ENCODE peak calls at places on chromosome 19, in nine cellular contexts. Z is GM23338; N is bronchial epithelial cell; S is aorta; T is CD8-positive, alpha-beta memory T cell; V is tibial nerve; I is CD8-positive, alpha-beta T cell; W is ascending aorta; H is suprapubic skin. M is an unnamed sample.

GRCh38 chr19:27741236-27741635 is 1471.7 kb downstream of the UQCRFS1 start:
- DNase-seq in T (no peak), I (no peak), H (peak; percentile 14), S (no peak), N (no peak), V (no peak), Z (no peak), W (peak; percentile 45), M (no peak)

GRCh38 chr19:38451036-38451435 is 17.5 kb downstream of the RYR1 start:
- DNase-seq in V (no peak), H (no peak), N (no peak), T (no peak), W (no peak), I (no peak), S (no peak), Z (no peak), M (no peak)

GRCh38 chr19:7482584-7483439 is 6.0 kb downstream of the PEX11G start:
- DNase-seq in Z (peak; percentile 97), N (peak; percentile 55), W (no peak), I (no peak), V (peak; percentile 19), S (no peak), T (no peak), H (no peak), M (no peak)

GRCh38 chr19:54315956-54316355 is 3.0 kb upstream of the LILRA5 start:
- DNase-seq in H (no peak), V (no peak), S (no peak), I (no peak), T (no peak), Z (no peak), W (no peak), N (no peak), M (no peak)

GRCh38 chr19:38213469-38213868 is 10.6 kb downstream of the DPF1 start:
- DNase-seq in I (no peak), S (no peak), V (no peak), N (no peak), H (no peak), W (no peak), Z (no peak), T (no peak), M (no peak)

GRCh38 chr19:49818691-49819331 is 722 bp downstream of the MED25 start:
- DNase-seq in V (no peak), Z (no peak), N (no peak), W (no peak), H (no peak), I (no peak), T (no peak), S (no peak), M (no peak)

GRCh38 chr19:46791944-46792343 is 3.5 kb upstream of the SLC1A5 start:
- DNase-seq in H (no peak), S (no peak), W (no peak), Z (no peak), I (peak; percentile 16), N (no peak), T (peak; percentile 12), V (no peak), M (no peak)

GRCh38 chr19:13974073-13974472 is 21.8 kb downstream of the DCAF15 start:
- DNase-seq in Z (peak; percentile 98), S (no peak), I (peak; percentile 55), T (no peak), V (no peak), W (no peak), H (no peak), N (peak; percentile 93), M (no peak)

GRCh38 chr19:5693195-5694166 is 3.4 kb downstream of the RPL36 start:
- DNase-seq in I (no peak), T (no peak), N (no peak), W (no peak), H (no peak), S (no peak), Z (no peak), V (no peak), M (no peak)

GRCh38 chr19:51031880-51032225 is 2.9 kb downstream of the KLK12 start:
- DNase-seq in N (no peak), W (no peak), T (no peak), I (no peak), H (peak; percentile 52), S (no peak), V (no peak), Z (no peak), M (no peak)

DNA sequence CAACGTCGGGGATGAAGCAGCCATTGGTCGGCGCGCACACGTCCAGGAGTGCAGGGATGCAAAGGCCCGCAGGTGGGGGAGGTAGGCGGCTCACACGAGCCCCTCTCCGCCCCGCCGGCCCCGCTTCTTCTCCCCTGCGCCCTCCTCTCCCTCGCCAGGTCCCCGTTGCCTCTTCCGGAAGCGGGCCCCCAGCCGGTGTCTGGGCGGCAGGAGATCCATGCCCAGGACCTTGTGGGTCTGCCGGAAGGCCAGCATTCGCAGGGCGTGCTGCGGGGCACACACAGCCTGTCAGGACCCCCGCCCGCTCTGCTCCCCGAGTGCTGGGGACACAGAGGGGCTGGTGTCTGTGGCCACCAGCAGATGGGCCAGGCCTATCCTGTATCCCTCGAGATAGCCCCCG is 19.7 kb upstream of the MATK start:
- DNase-seq in T (no peak), I (no peak), N (no peak), H (no peak), S (no peak), W (no peak), Z (no peak), V (no peak), M (no peak)
- H3K27me3 ChIP-seq in T (no peaks in the 10 kb centered on the region), I (no peaks in the 10 kb centered on the region), N (peaks cover 5% of the 10 kb centered on the region), H (peaks cover 37% of the 10 kb centered on the region), S (peaks cover 2% of the 10 kb centered on the region), W (no peaks in the 10 kb centered on the region), Z (peaks cover 6% of the 10 kb centered on the region), V (no peaks in the 10 kb centered on the region), M (no peaks in the 10 kb centered on the region)

GRCh38 chr19:45342911-45343310 is 2.4 kb downstream of the KLC3 start:
- DNase-seq in Z (no peak), T (no peak), N (no peak), S (no peak), H (no peak), V (no peak), I (no peak), W (no peak), M (no peak)

GRCh38 chr19:45347570-45348366 is 7.2 kb downstream of the KLC3 start:
- DNase-seq in T (no peak), N (no peak), H (no peak), S (no peak), V (no peak), Z (no peak), I (no peak), W (no peak), M (no peak)

GRCh38 chr19:45346449-45346848 is 5.9 kb downstream of the KLC3 start:
- DNase-seq in W (no peak), I (no peak), Z (peak; percentile 80), V (no peak), T (no peak), S (no peak), N (no peak), H (no peak), M (no peak)

GRCh38 chr19:45345506-45345860 is 4.9 kb downstream of the KLC3 start:
- DNase-seq in Z (no peak), T (no peak), I (no peak), W (no peak), H (no peak), N (no peak), S (no peak), V (no peak), M (no peak)

GRCh38 chr19:45344621-45345505 is 4.3 kb downstream of the KLC3 start:
- DNase-seq in N (peak; percentile 51), W (no peak), H (no peak), Z (no peak), I (no peak), S (no peak), V (no peak), T (no peak), M (no peak)
- H3K27me3 ChIP-seq in N (no peaks in the 10 kb centered on the region), W (peaks cover 14% of the 10 kb centered on the region), H (peaks cover 37% of the 10 kb centered on the region), Z (peaks cover 23% of the 10 kb centered on the region), I (peaks cover 11% of the 10 kb centered on the region), S (peaks cover 2% of the 10 kb centered on the region), V (no peaks in the 10 kb centered on the region), T (peaks cover 8% of the 10 kb centered on the region), M (no peaks in the 10 kb centered on the region)

GRCh38 chr19:45469132-45469834 is 1.5 kb downstream of the FOSB start:
- DNase-seq in V (peak; percentile 87), T (peak; percentile 78), W (peak; percentile 95), H (peak; percentile 95), N (peak; percentile 70), I (peak; percentile 83), S (peak; percentile 95), Z (peak; percentile 96), M (peak; percentile 62)

GRCh38 chr19:45471116-45471865 is 3.5 kb downstream of the FOSB start:
- DNase-seq in V (no peak), H (no peak), W (peak; percentile 71), I (no peak), T (peak; percentile 55), N (no peak), S (peak; percentile 84), Z (no peak), M (no peak)

GRCh38 chr19:45471866-45472556 is 4.2 kb downstream of the FOSB start:
- DNase-seq in Z (peak; percentile 30), T (no peak), N (no peak), H (no peak), W (peak; percentile 56), S (no peak), I (no peak), V (no peak), M (no peak)

GRCh38 chr19:45469835-45470146 is 2.0 kb downstream of the FOSB start:
- DNase-seq in T (no peak), H (no peak), Z (peak; percentile 95), N (no peak), I (no peak), S (no peak), V (peak; percentile 86), W (no peak), M (no peak)

DNA sequence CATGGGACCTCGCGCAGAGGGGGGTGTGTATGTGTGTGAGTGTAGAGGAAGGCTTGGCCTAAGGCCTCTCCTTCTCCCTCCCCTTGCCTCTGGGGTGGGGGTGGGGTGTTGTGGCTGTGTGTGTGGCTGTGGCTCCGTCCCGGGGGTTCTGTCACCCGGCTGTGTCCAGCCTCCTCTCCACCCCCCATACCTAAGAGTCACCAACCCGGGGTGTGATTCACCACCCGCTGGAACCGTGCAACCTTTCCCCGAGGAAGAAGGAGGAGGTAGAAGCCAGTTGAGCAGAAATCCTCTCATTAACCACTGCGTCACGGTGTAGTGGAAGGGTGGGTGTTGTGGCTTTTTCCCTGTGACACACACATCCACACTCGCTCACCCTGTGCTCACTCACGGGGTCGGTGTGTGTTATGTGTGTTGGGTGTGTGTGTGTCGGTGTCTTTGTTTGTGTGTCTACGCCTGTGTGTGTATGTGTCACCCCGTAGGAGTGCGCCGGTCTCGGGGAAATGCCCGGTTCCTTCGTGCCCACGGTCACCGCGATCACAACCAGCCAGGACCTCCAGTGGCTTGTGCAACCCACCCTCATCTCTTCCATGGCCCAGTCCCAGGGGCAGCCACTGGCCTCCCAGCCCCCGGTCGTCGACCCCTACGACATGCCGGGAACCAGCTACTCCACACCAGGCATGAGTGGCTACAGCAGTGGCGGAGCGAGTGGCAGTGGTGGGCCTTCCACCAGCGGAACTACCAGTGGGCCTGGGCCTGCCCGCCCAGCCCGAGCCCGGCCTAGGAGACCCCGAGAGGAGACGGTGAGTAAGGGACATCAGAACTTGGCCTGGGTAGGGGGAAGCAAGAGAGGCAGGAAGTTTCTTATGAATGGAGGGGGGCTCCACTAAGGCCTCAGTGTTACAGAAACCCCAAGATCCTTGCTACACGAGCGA is 2.6 kb downstream of the FOSB start:
- DNase-seq in V (no peak), S (peak; percentile 89), W (peak; percentile 72), H (peak; percentile 85), N (peak; percentile 70), I (peak; percentile 27), Z (no peak), T (peak; percentile 69), M (no peak)
- H3K27me3 ChIP-seq in V (no peaks in the 10 kb centered on the region), S (no peaks in the 10 kb centered on the region), W (no peaks in the 10 kb centered on the region), H (no peaks in the 10 kb centered on the region), N (no peaks in the 10 kb centered on the region), I (no peaks in the 10 kb centered on the region), Z (peaks cover 62% of the 10 kb centered on the region), T (no peaks in the 10 kb centered on the region), M (peaks cover 7% of the 10 kb centered on the region)

GRCh38 chr19:15502264-15502663 is 6.1 kb upstream of the CYP4F22 start:
- DNase-seq in H (no peak), S (no peak), W (no peak), I (no peak), Z (no peak), T (no peak), N (no peak), V (no peak), M (no peak)
- H3K27me3 ChIP-seq in H (peaks cover 22% of the 10 kb centered on the region), S (peaks cover 2% of the 10 kb centered on the region), W (no peaks in the 10 kb centered on the region), I (no peaks in the 10 kb centered on the region), Z (no peaks in the 10 kb centered on the region), T (no peaks in the 10 kb centered on the region), N (peaks cover under 1% of the 10 kb centered on the region), V (no peaks in the 10 kb centered on the region), M (peaks cover 53% of the 10 kb centered on the region)